ENCODE peak calls at places on chromosomes 16 and 17, in nine cellular contexts. One of them, this sample, is unnamed.

GRCh38 chr16:70522216-70523000 is 946 bp downstream of the COG4 start:
- DNase-seq in left ventricle myocardium inferior: no peak
- DNase-seq in skeletal muscle cell: no peak
- DNase-seq in fibroblast of the conjunctiva: no peak
- DNase-seq in fibroblast of lung: no peak
- DNase-seq in Kasumi-1: no peak
- DNase-seq in Peyer's patch: no peak
- DNase-seq in NCI-H774: no peak
- DNase-seq in neural crest cell: no peak
- DNase-seq in this sample: no peak

GRCh38 chr17:30816165-30816564 is 8.3 kb downstream of the CRLF3 start:
- DNase-seq in left ventricle myocardium inferior: no peak
- DNase-seq in skeletal muscle cell: no peak
- DNase-seq in fibroblast of the conjunctiva: no peak
- DNase-seq in fibroblast of lung: no peak
- DNase-seq in Kasumi-1: no peak
- DNase-seq in Peyer's patch: no peak
- DNase-seq in NCI-H774: no peak
- DNase-seq in neural crest cell: no peak
- DNase-seq in this sample: no peak

GRCh38 chr17:2433696-2434095 is 32.8 kb upstream of the MNT start:
- DNase-seq in left ventricle myocardium inferior: no peak
- DNase-seq in skeletal muscle cell: no peak
- DNase-seq in fibroblast of the conjunctiva: no peak
- DNase-seq in fibroblast of lung: peak; percentile 60
- DNase-seq in Kasumi-1: no peak
- DNase-seq in Peyer's patch: no peak
- DNase-seq in NCI-H774: no peak
- DNase-seq in neural crest cell: no peak
- DNase-seq in this sample: no peak

GRCh38 chr16:14179116-14179515 is 108.0 kb downstream of the MRTFB start:
- DNase-seq in left ventricle myocardium inferior: no peak
- DNase-seq in skeletal muscle cell: no peak
- DNase-seq in fibroblast of the conjunctiva: no peak
- DNase-seq in fibroblast of lung: peak; percentile 30
- DNase-seq in Kasumi-1: no peak
- DNase-seq in Peyer's patch: no peak
- DNase-seq in NCI-H774: no peak
- DNase-seq in neural crest cell: no peak
- DNase-seq in this sample: no peak

GRCh38 chr17:18139949-18140348 is 31.4 kb downstream of the MYO15A start:
- DNase-seq in left ventricle myocardium inferior: no peak
- DNase-seq in skeletal muscle cell: no peak
- DNase-seq in fibroblast of the conjunctiva: peak; percentile 13
- DNase-seq in fibroblast of lung: no peak
- DNase-seq in Kasumi-1: no peak
- DNase-seq in Peyer's patch: no peak
- DNase-seq in NCI-H774: no peak
- DNase-seq in neural crest cell: no peak
- DNase-seq in this sample: no peak

GRCh38 chr16:6317924-6318323 is 1014.7 kb upstream of the RBFOX1 start:
- DNase-seq in left ventricle myocardium inferior: no peak
- DNase-seq in skeletal muscle cell: no peak
- DNase-seq in fibroblast of the conjunctiva: no peak
- DNase-seq in fibroblast of lung: no peak
- DNase-seq in Kasumi-1: no peak
- DNase-seq in Peyer's patch: no peak
- DNase-seq in NCI-H774: no peak
- DNase-seq in neural crest cell: no peak
- DNase-seq in this sample: no peak

GRCh38 chr16:56382901-56383355 is 42.4 kb downstream of the AMFR start:
- DNase-seq in left ventricle myocardium inferior: no peak
- DNase-seq in skeletal muscle cell: no peak
- DNase-seq in fibroblast of the conjunctiva: no peak
- DNase-seq in fibroblast of lung: peak; percentile 83
- DNase-seq in Kasumi-1: no peak
- DNase-seq in Peyer's patch: no peak
- DNase-seq in NCI-H774: no peak
- DNase-seq in neural crest cell: no peak
- DNase-seq in this sample: no peak

GRCh38 chr16:22815863-22816262 is 1.9 kb downstream of the HS3ST2 start:
- DNase-seq in left ventricle myocardium inferior: no peak
- DNase-seq in skeletal muscle cell: no peak
- DNase-seq in fibroblast of the conjunctiva: no peak
- DNase-seq in fibroblast of lung: no peak
- DNase-seq in Kasumi-1: no peak
- DNase-seq in Peyer's patch: no peak
- DNase-seq in NCI-H774: no peak
- DNase-seq in neural crest cell: no peak
- DNase-seq in this sample: no peak

GRCh38 chr16:14315683-14316320 is 244.7 kb downstream of the MRTFB start:
- DNase-seq in left ventricle myocardium inferior: no peak
- DNase-seq in skeletal muscle cell: no peak
- DNase-seq in fibroblast of the conjunctiva: no peak
- DNase-seq in fibroblast of lung: no peak
- DNase-seq in Kasumi-1: no peak
- DNase-seq in Peyer's patch: no peak
- DNase-seq in NCI-H774: no peak
- DNase-seq in neural crest cell: no peak
- DNase-seq in this sample: no peak

GRCh38 chr17:36742267-36743000 is 141.1 kb downstream of the MRM1 start:
- DNase-seq in left ventricle myocardium inferior: no peak
- DNase-seq in skeletal muscle cell: no peak
- DNase-seq in fibroblast of the conjunctiva: no peak
- DNase-seq in fibroblast of lung: no peak
- DNase-seq in Kasumi-1: no peak
- DNase-seq in Peyer's patch: no peak
- DNase-seq in NCI-H774: no peak
- DNase-seq in neural crest cell: no peak
- DNase-seq in this sample: no peak

GRCh38 chr16:55559233-55559632 is 7.3 kb upstream of the CAPNS2 start:
- DNase-seq in left ventricle myocardium inferior: no peak
- DNase-seq in skeletal muscle cell: peak; percentile 35
- DNase-seq in fibroblast of the conjunctiva: no peak
- DNase-seq in fibroblast of lung: peak; percentile 71
- DNase-seq in Kasumi-1: no peak
- DNase-seq in Peyer's patch: no peak
- DNase-seq in NCI-H774: no peak
- DNase-seq in neural crest cell: no peak
- DNase-seq in this sample: no peak